ENCODE peak calls at places on chromosomes 16 and 17, in seven cellular contexts. D, Y, G, X, B, H and V are unnamed samples. For H3K4me1, the result is how much of the 10 kb centered on the place peaks cover.

GRCh38 chr17:63544467-63545301 is 5.6 kb upstream of the DCAF7 start:
- DNase-seq in D (no peak), Y (no peak), H (peak), B (no peak), G (no peak), X (no peak), V (no peak)

GRCh38 chr17:77754956-77755355 is 203.5 kb upstream of the TNRC6C start:
- DNase-seq in G (no peak), X (no peak), D (no peak), B (no peak), Y (no peak), H (no peak), V (no peak)

GRCh38 chr17:57557793-57558681 is 187.1 kb downstream of the CCDC182 start:
- DNase-seq in Y (no peak), H (peak), D (peak), G (peak), B (no peak), X (no peak), V (no peak)

GRCh38 chr16:79082955-79083354 is 517.6 kb downstream of the MAF start:
- DNase-seq in H (no peak), D (no peak), B (no peak), Y (no peak), X (no peak), G (no peak), V (no peak)

GRCh38 chr16:27179500-27180072 is 23.7 kb upstream of the KDM8 start:
- DNase-seq in B (peak), Y (peak), G (peak), H (peak), X (peak), D (peak), V (peak)

GRCh38 chr17:21286066-21286770 is 1.7 kb downstream of the MAP2K3 start:
- DNase-seq in H (peak), D (peak), X (no peak), G (peak), B (peak), Y (peak), V (peak)

GRCh38 chr17:78541488-78542237 is 35.5 kb downstream of the DNAH17 start:
- DNase-seq in B (no peak), X (peak), G (peak), H (no peak), D (no peak), Y (no peak), V (no peak)

GRCh38 chr16:30417447-30418349 is 10.3 kb downstream of the ZNF771 start:
- DNase-seq in Y (peak), G (peak), B (peak), X (peak), D (peak), H (peak), V (peak)

GRCh38 chr17:63824362-63824761 is 2.9 kb upstream of the PSMC5 start:
- DNase-seq in Y (no peak), H (no peak), G (no peak), D (no peak), X (no peak), B (no peak), V (no peak)

GRCh38 chr17:27907976-27908558 is 14.9 kb upstream of the LYRM9 start:
- DNase-seq in D (no peak), H (no peak), G (no peak), B (no peak), Y (no peak), X (no peak), V (no peak)

GRCh38 chr16:65634291-65634690 is 512.4 kb upstream of the CDH11 start:
- DNase-seq in D (no peak), X (no peak), H (no peak), B (no peak), G (no peak), Y (no peak), V (no peak)

GRCh38 chr16:75202069-75202590 is 4.8 kb downstream of the CTRB2 start:
- DNase-seq in H (peak), B (no peak), X (no peak), D (no peak), Y (no peak), G (no peak), V (peak)

GRCh38 chr17:8384801-8385335 is 1.9 kb upstream of the RPL26 start:
- DNase-seq in X (no peak), Y (no peak), B (peak), G (no peak), H (no peak), D (no peak), V (no peak)

GRCh38 chr17:82876602-82877391 is 37.0 kb upstream of the ZNF750 start:
- DNase-seq in H (peak), D (peak), G (peak), B (peak), X (peak), Y (no peak), V (peak)
- TF ChIP-seq CTCF in H (peak), D (no peak), G (no peak), B (peak), X (peak), Y (peak), V (peak)

DNA sequence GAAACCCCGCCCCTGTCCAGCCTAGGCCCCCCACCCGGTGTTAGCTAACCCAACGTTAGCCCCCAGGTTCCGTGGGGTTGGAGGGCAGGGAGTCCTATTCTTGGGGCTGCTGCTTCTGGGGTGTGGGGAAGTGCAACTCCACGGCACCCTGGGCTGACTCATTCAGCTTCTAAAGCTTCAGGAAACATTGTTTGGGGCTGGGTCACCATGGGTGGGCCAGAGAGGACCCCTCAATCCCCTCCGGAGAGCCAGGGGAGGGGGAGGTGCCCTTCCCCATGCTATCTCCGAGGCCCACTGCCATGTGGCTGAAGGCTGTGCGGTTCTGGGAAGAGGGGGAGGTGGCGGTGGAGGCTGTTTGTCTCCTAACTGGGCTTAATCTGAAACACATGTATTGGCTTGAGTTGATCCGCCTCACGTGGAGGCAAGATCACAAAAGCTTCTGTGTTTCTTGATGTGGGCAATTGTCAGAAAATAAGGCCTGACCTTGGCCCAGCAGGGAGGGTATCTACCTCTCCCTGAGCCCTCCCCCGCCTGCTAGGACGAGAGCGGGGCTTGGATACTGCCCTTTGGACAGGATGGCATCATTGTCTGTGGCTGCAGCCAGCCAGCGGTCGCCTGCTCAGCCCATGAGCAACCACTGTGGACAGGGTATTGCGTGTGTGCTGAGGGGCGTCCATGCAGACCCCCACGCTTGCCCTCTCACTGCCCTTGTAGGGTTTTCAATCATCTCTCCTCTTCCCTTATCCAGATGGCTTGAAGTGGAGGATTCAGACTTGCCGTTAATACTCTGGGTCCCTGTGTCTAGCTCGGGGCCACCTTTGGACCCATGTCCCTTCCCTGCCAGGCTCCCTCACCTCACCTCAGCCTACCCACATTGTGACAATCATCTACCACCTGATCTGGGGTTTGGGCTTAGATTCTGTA is 1.3 kb downstream of the SERPINF1 start:
- DNase-seq in H (no peak), B (peak), X (peak), Y (no peak), G (no peak), D (no peak), V (no peak)
- H3K4me1 ChIP-seq in H (under half), B (under half), X (under half), Y (under half), G (under half), D (under half), V (under half)

GRCh38 chr16:66751135-66751991 is at the start of gene DYNC1LI2:
- DNase-seq in B (peak), H (peak), G (peak), X (peak), Y (peak), D (peak), V (peak)
- TF ChIP-seq CTCF in B (peak), H (peak), G (peak), X (peak), Y (peak), D (peak), V (peak)

GRCh38 chr16:70735141-70735979 is 49.5 kb upstream of the MTSS2 start:
- DNase-seq in D (no peak), H (peak), B (peak), X (no peak), Y (no peak), G (no peak), V (peak)
- H3K4me1 ChIP-seq in D (under half), H (under half), B (under half), X (under half), Y (under half), G (under half), V (under half)

GRCh38 chr16:88785106-88785924 is at the start of gene PIEZO1:
- DNase-seq in D (peak), B (peak), X (peak), H (peak), G (peak), Y (no peak), V (peak)

GRCh38 chr16:88784856-88785105 is 239 bp downstream of the PIEZO1 start:
- DNase-seq in Y (no peak), X (no peak), G (no peak), H (no peak), D (no peak), B (no peak), V (no peak)

GRCh38 chr16:88783391-88784073 is 1.5 kb downstream of the PIEZO1 start:
- DNase-seq in G (peak), X (no peak), Y (no peak), D (no peak), B (no peak), H (peak), V (no peak)

GRCh38 chr16:88782454-88783390 is 2.3 kb downstream of the PIEZO1 start:
- DNase-seq in X (no peak), Y (no peak), B (no peak), H (peak), D (no peak), G (no peak), V (no peak)

DNA sequence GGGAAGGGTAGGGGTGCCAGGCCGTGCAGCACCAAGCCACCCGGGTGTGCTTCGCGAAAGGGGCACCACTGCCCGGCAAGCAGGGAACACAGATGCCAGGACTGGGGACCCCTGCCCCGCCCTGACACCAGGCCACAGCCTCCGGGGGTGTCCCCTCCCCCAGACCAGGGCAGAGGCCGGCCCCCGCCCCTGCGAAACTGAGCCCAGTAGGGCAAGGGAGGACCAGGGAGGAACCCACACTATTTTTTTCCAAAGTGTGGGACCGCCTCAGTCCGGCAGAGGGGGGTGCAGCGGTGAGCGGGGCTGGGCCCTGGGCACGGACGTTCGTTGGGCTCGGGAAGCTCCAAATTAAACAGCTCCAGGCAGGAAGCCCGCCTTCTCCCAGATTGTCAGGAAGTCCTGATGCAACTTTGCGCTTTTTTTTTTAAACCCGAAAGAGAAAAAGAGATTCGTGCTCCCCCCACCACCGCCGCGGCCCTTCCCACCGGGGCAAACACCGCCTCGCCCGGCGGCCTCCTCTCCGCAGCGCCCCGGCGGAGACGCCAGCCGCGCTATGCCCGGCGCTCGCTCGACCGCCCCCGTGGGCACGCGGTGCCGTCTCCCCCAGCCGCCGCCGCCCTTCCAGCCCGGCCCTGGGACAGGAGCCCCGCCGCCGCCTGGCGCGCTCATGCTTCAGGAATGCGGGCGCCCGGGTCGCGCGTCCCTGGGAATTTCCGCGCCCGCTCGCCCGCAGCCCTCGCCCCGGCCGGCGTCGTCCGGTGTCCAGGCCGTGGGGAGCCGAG is 755 bp downstream of the PIEZO1 start:
- DNase-seq in X (peak), G (peak), Y (no peak), D (peak), H (peak), B (peak), V (peak)
- TF ChIP-seq CTCF in X (peak), G (no peak), Y (peak), D (no peak), H (peak), B (peak), V (no peak)

DNA sequence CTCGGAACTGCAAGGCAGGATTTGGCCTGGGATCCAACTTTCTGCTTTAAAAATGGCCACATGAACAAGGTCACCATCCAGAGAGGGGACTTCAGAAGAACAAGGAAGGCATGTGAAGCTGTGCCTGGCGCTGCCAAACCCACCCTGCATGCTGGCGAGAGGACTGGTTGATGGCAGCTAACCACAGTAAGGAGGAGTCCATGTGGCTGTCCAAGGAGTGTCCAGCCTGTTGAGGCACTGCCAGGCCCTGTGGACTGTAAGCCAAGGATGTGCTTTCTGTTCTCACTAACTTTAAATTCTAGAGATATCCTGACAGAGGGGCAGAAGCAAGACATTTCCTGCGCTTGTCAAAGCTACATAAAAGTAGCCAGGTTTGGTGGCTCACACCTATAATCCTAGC is 40.4 kb downstream of the CDK5R1 start:
- DNase-seq in H (no peak), Y (no peak), B (no peak), D (no peak), X (no peak), G (no peak), V (no peak)
- H3K4me1 ChIP-seq in H (under half), Y (under half), B (under half), D (under half), X (under half), G (under half), V (under half)

DNA sequence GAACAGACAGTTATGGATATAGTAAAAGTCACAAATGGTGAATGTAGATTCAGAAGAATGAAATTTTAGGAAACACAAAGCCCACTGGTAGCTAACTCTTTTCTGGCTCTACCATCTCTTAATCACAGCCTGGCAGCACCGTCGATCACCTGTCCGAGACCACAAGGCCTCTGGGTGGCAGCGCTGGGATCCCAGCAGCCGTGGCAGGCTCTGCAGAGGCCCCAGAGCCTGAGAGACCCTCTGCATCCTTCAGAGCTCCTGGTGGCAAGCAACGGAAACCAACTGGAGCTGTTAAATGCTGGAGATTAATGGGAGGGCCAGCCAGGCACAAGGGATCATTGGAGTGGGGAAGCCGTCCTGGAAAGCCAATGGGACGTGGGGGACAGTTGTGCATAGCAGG is 26.3 kb downstream of the LAT start:
- DNase-seq in D (no peak), H (no peak), Y (no peak), B (peak), G (no peak), X (no peak), V (no peak)
- TF ChIP-seq CTCF in D (no peak), H (no peak), Y (no peak), B (peak), G (no peak), X (peak), V (no peak)

GRCh38 chr16:17358350-17358749 is 112.4 kb downstream of the XYLT1 start:
- DNase-seq in B (no peak), D (no peak), Y (no peak), X (no peak), H (no peak), G (no peak), V (no peak)
- H3K4me1 ChIP-seq in B (under half), D (under half), Y (under half), X (under half), H (under half), G (under half), V (under half)

GRCh38 chr17:32912218-32912897 is 15.6 kb upstream of the TMEM98 start:
- DNase-seq in Y (peak), D (peak), H (peak), B (peak), G (peak), X (peak), V (peak)
- TF ChIP-seq CTCF in Y (no peak), D (no peak), H (no peak), B (no peak), G (no peak), X (peak), V (no peak)